ENCODE peak calls at places on chromosomes 13 and 19, in eight cellular contexts. D is T-helper 9 cell; F is AG20443; Q is T-helper 2 cell; L is stimulated activated CD4-positive, alpha-beta T cell treated with anti-CD3 and anti-CD28 coated beads, Interleukin-4, amount 100 ng/mL, for 4 hours; A is AG08395; T is breast epithelium; H is bronchial epithelial cell. Y is an unnamed sample.

GRCh38 chr13:29684441-29684840 is 89.0 kb upstream of the SLC7A1 start:
- DNase-seq in H (peak; percentile 77), T (no peak), Q (no peak), A (peak; percentile 77), F (peak; percentile 49), L (no peak), D (no peak), Y (no peak)

GRCh38 chr13:32261567-32261966 is 53.6 kb downstream of the ZAR1L start:
- DNase-seq in L (no peak), D (no peak), Q (no peak), T (no peak), H (peak; percentile 71), A (peak; percentile 66), F (peak; percentile 69), Y (peak; percentile 9)

GRCh38 chr13:97068964-97069815 is 74.9 kb upstream of the OXGR1 start:
- DNase-seq in T (no peak), F (no peak), A (no peak), H (no peak), Q (no peak), D (no peak), L (no peak), Y (peak; percentile 70)

GRCh38 chr19:31715249-31715944 is 366.2 kb upstream of the TSHZ3 start:
- DNase-seq in H (no peak), F (peak; percentile 26), D (no peak), A (no peak), Q (no peak), L (no peak), T (no peak), Y (no peak)

GRCh38 chr13:40588101-40588500 is 78.3 kb downstream of the FOXO1 start:
- DNase-seq in H (peak; percentile 65), L (no peak), D (no peak), Q (no peak), F (no peak), T (no peak), A (no peak), Y (no peak)

GRCh38 chr13:106649495-106649894 is 81.6 kb upstream of the ARGLU1 start:
- DNase-seq in T (no peak), L (no peak), D (no peak), H (peak; percentile 85), Q (no peak), A (peak; percentile 35), F (peak; percentile 54), Y (no peak)

GRCh38 chr13:27969073-27969865 is at the start of gene CDX2:
- DNase-seq in H (no peak), T (no peak), F (no peak), D (no peak), L (no peak), Q (no peak), A (no peak), Y (no peak)

GRCh38 chr19:30799854-30800755 is 427.9 kb downstream of the ZNF536 start:
- DNase-seq in H (peak; percentile 1), F (peak; percentile 85), D (peak; percentile 6), L (no peak), Q (no peak), T (no peak), A (peak; percentile 60), Y (no peak)

GRCh38 chr13:45046445-45046844 is 57.1 kb downstream of the GPALPP1 start:
- DNase-seq in L (no peak), D (no peak), H (no peak), A (no peak), T (no peak), F (no peak), Q (no peak), Y (no peak)

GRCh38 chr13:48500652-48501197 is 32.2 kb downstream of the RCBTB2 start:
- DNase-seq in L (no peak), D (no peak), T (no peak), A (peak; percentile 80), H (peak; percentile 96), F (peak; percentile 74), Q (no peak), Y (peak; percentile 42)

GRCh38 chr19:55750715-55751114 is 8.2 kb upstream of the RFPL4A start:
- DNase-seq in T (no peak), A (no peak), D (no peak), H (no peak), Q (no peak), F (no peak), L (no peak), Y (no peak)

GRCh38 chr19:901216-902092 is 8.2 kb downstream of the RNU6-9 start:
- DNase-seq in T (no peak), H (no peak), F (no peak), A (no peak), D (no peak), Q (no peak), L (no peak), Y (no peak)

GRCh38 chr13:98075048-98075447 is 67.8 kb upstream of the FARP1 start:
- DNase-seq in D (no peak), T (no peak), F (no peak), Q (no peak), H (no peak), L (no peak), A (no peak), Y (no peak)